ENCODE peak calls at places on chromosome 18, in four cellular contexts. One of them, this sample, is unnamed.

GRCh38 chr18:74256190-74256589 is 35.6 kb downstream of the CYB5A start:
- DNase-seq in prostate gland: no peak
- DNase-seq in endothelial cell of umbilical vein: no peak
- DNase-seq in lower leg skin: no peak
- DNase-seq in this sample: no peak

GRCh38 chr18:28637897-28638296 is 461.0 kb upstream of the CDH2 start:
- DNase-seq in prostate gland: no peak
- DNase-seq in endothelial cell of umbilical vein: peak; percentile 10
- DNase-seq in lower leg skin: no peak
- DNase-seq in this sample: no peak

GRCh38 chr18:48613589-48613988 is 74.8 kb downstream of the CTIF start:
- DNase-seq in prostate gland: no peak
- DNase-seq in endothelial cell of umbilical vein: no peak
- DNase-seq in lower leg skin: no peak
- DNase-seq in this sample: peak; percentile 26

GRCh38 chr18:63951302-63951705 is 2.2 kb downstream of the HMSD start:
- DNase-seq in prostate gland: no peak
- DNase-seq in endothelial cell of umbilical vein: no peak
- DNase-seq in lower leg skin: no peak
- DNase-seq in this sample: no peak

GRCh38 chr18:23143059-23143831 is 8.0 kb downstream of the CABLES1 start:
- DNase-seq in prostate gland: no peak
- DNase-seq in endothelial cell of umbilical vein: no peak
- DNase-seq in lower leg skin: peak; percentile 91
- DNase-seq in this sample: peak; percentile 43

GRCh38 chr18:79458131-79458838 is 62.6 kb downstream of the NFATC1 start:
- DNase-seq in prostate gland: no peak
- DNase-seq in endothelial cell of umbilical vein: peak; percentile 93
- DNase-seq in lower leg skin: peak; percentile 92
- DNase-seq in this sample: peak; percentile 15

GRCh38 chr18:48363167-48363566 is 46.0 kb downstream of the ZBTB7C start:
- DNase-seq in prostate gland: no peak
- DNase-seq in endothelial cell of umbilical vein: no peak
- DNase-seq in lower leg skin: peak; percentile 17
- DNase-seq in this sample: no peak

GRCh38 chr18:8798996-8799395 is 93.6 kb downstream of the MTCL1 start:
- DNase-seq in prostate gland: no peak
- DNase-seq in endothelial cell of umbilical vein: no peak
- DNase-seq in lower leg skin: no peak
- DNase-seq in this sample: no peak

GRCh38 chr18:7221424-7222155 is 9.3 kb upstream of the LRRC30 start:
- DNase-seq in prostate gland: peak; percentile 20
- DNase-seq in endothelial cell of umbilical vein: peak; percentile 69
- DNase-seq in lower leg skin: no peak
- DNase-seq in this sample: peak; percentile 66

GRCh38 chr18:25494888-25495287 is 142.9 kb upstream of the ZNF521 start:
- DNase-seq in prostate gland: no peak
- DNase-seq in endothelial cell of umbilical vein: no peak
- DNase-seq in lower leg skin: no peak
- DNase-seq in this sample: no peak

GRCh38 chr18:39795350-39795749 is 2159.7 kb upstream of the PIK3C3 start:
- DNase-seq in prostate gland: no peak
- DNase-seq in endothelial cell of umbilical vein: no peak
- DNase-seq in lower leg skin: no peak
- DNase-seq in this sample: no peak

GRCh38 chr18:27579364-27579763 is 394.3 kb upstream of the CHST9 start:
- DNase-seq in prostate gland: no peak
- DNase-seq in endothelial cell of umbilical vein: no peak
- DNase-seq in lower leg skin: no peak
- DNase-seq in this sample: no peak

GRCh38 chr18:10661333-10661732 is 135.5 kb downstream of the NAPG start:
- DNase-seq in prostate gland: no peak
- DNase-seq in endothelial cell of umbilical vein: no peak
- DNase-seq in lower leg skin: no peak
- DNase-seq in this sample: peak; percentile 5

GRCh38 chr18:5424903-5425302 is 118.9 kb downstream of the EPB41L3 start:
- DNase-seq in prostate gland: no peak
- DNase-seq in endothelial cell of umbilical vein: peak; percentile 67
- DNase-seq in lower leg skin: no peak
- DNase-seq in this sample: no peak

GRCh38 chr18:36311026-36311570 is 13.6 kb downstream of the FHOD3 start:
- DNase-seq in prostate gland: no peak
- DNase-seq in endothelial cell of umbilical vein: no peak
- DNase-seq in lower leg skin: no peak
- DNase-seq in this sample: no peak

GRCh38 chr18:23994361-23994902 is 20.1 kb upstream of the TTC39C start:
- DNase-seq in prostate gland: peak; percentile 36
- DNase-seq in endothelial cell of umbilical vein: peak; percentile 58
- DNase-seq in lower leg skin: peak; percentile 90
- DNase-seq in this sample: peak; percentile 87

GRCh38 chr18:64444819-64445218 is 295.9 kb upstream of the LINC00305 start:
- DNase-seq in prostate gland: no peak
- DNase-seq in endothelial cell of umbilical vein: no peak
- DNase-seq in lower leg skin: no peak
- DNase-seq in this sample: no peak

GRCh38 chr18:43442571-43442970 is 165.3 kb upstream of the SYT4 start:
- DNase-seq in prostate gland: no peak
- DNase-seq in endothelial cell of umbilical vein: no peak
- DNase-seq in lower leg skin: no peak
- DNase-seq in this sample: no peak

GRCh38 chr18:56270851-56271250 is 367.5 kb downstream of the TXNL1 start:
- DNase-seq in prostate gland: no peak
- DNase-seq in endothelial cell of umbilical vein: no peak
- DNase-seq in lower leg skin: no peak
- DNase-seq in this sample: no peak

GRCh38 chr18:56322403-56322802 is 316.0 kb downstream of the TXNL1 start:
- DNase-seq in prostate gland: no peak
- DNase-seq in endothelial cell of umbilical vein: no peak
- DNase-seq in lower leg skin: no peak
- DNase-seq in this sample: no peak

GRCh38 chr18:10015941-10016819 is 102.4 kb downstream of the VAPA start:
- DNase-seq in prostate gland: no peak
- DNase-seq in endothelial cell of umbilical vein: peak; percentile 47
- DNase-seq in lower leg skin: no peak
- DNase-seq in this sample: peak; percentile 77

GRCh38 chr18:58541789-58542425 is 87.0 kb downstream of the ALPK2 start:
- DNase-seq in prostate gland: no peak
- DNase-seq in endothelial cell of umbilical vein: peak; percentile 13
- DNase-seq in lower leg skin: no peak
- DNase-seq in this sample: no peak

GRCh38 chr18:68150976-68151375 is 563.9 kb downstream of the TMX3 start:
- DNase-seq in prostate gland: no peak
- DNase-seq in endothelial cell of umbilical vein: no peak
- DNase-seq in lower leg skin: no peak
- DNase-seq in this sample: no peak

GRCh38 chr18:70448588-70448987 is 159.7 kb downstream of the SOCS6 start:
- DNase-seq in prostate gland: no peak
- DNase-seq in endothelial cell of umbilical vein: no peak
- DNase-seq in lower leg skin: no peak
- DNase-seq in this sample: no peak

GRCh38 chr18:616380-616995 is 19.7 kb downstream of the CLUL1 start:
- DNase-seq in prostate gland: no peak
- DNase-seq in endothelial cell of umbilical vein: peak; percentile 64
- DNase-seq in lower leg skin: no peak
- DNase-seq in this sample: no peak

GRCh38 chr18:75253784-75254183 is 43.2 kb downstream of the TSHZ1 start:
- DNase-seq in prostate gland: no peak
- DNase-seq in endothelial cell of umbilical vein: peak; percentile 23
- DNase-seq in lower leg skin: no peak
- DNase-seq in this sample: no peak

GRCh38 chr18:5895300-5895885 is at the start of gene TMEM200C:
- DNase-seq in prostate gland: no peak
- DNase-seq in endothelial cell of umbilical vein: no peak
- DNase-seq in lower leg skin: no peak
- DNase-seq in this sample: peak; percentile 16

GRCh38 chr18:13254971-13255927 is 36.7 kb downstream of the LDLRAD4 start:
- DNase-seq in prostate gland: no peak
- DNase-seq in endothelial cell of umbilical vein: no peak
- DNase-seq in lower leg skin: peak; percentile 53
- DNase-seq in this sample: no peak

GRCh38 chr18:250685-251084 is 17.2 kb downstream of the THOC1 start:
- DNase-seq in prostate gland: no peak
- DNase-seq in endothelial cell of umbilical vein: no peak
- DNase-seq in lower leg skin: no peak
- DNase-seq in this sample: no peak

GRCh38 chr18:55763805-55764204 is 175.8 kb upstream of the TCF4 start:
- DNase-seq in prostate gland: no peak
- DNase-seq in endothelial cell of umbilical vein: peak; percentile 69
- DNase-seq in lower leg skin: no peak
- DNase-seq in this sample: no peak

GRCh38 chr18:21105936-21106335 is 5.7 kb downstream of the ROCK1 start:
- DNase-seq in prostate gland: no peak
- DNase-seq in endothelial cell of umbilical vein: no peak
- DNase-seq in lower leg skin: no peak
- DNase-seq in this sample: no peak

GRCh38 chr18:10122116-10122515 is 208.3 kb downstream of the VAPA start:
- DNase-seq in prostate gland: no peak
- DNase-seq in endothelial cell of umbilical vein: no peak
- DNase-seq in lower leg skin: no peak
- DNase-seq in this sample: peak; percentile 60

GRCh38 chr18:23998811-23999210 is 15.7 kb upstream of the TTC39C start:
- DNase-seq in prostate gland: peak; percentile 79
- DNase-seq in endothelial cell of umbilical vein: no peak
- DNase-seq in lower leg skin: no peak
- DNase-seq in this sample: no peak

GRCh38 chr18:24937624-24938285 is 414.2 kb downstream of the ZNF521 start:
- DNase-seq in prostate gland: no peak
- DNase-seq in endothelial cell of umbilical vein: no peak
- DNase-seq in lower leg skin: no peak
- DNase-seq in this sample: no peak

GRCh38 chr18:62883937-62884735 is 168.8 kb downstream of the PHLPP1 start:
- DNase-seq in prostate gland: no peak
- DNase-seq in endothelial cell of umbilical vein: peak; percentile 34
- DNase-seq in lower leg skin: no peak
- DNase-seq in this sample: no peak

GRCh38 chr18:48834421-48835011 is 116.2 kb downstream of the SMAD7 start:
- DNase-seq in prostate gland: no peak
- DNase-seq in endothelial cell of umbilical vein: peak; percentile 90
- DNase-seq in lower leg skin: peak; percentile 95
- DNase-seq in this sample: peak; percentile 42

GRCh38 chr18:8987250-8987649 is 115.2 kb upstream of the NDUFV2 start:
- DNase-seq in prostate gland: no peak
- DNase-seq in endothelial cell of umbilical vein: no peak
- DNase-seq in lower leg skin: no peak
- DNase-seq in this sample: no peak

GRCh38 chr18:59848002-59848401 is 51.8 kb upstream of the PMAIP1 start:
- DNase-seq in prostate gland: no peak
- DNase-seq in endothelial cell of umbilical vein: no peak
- DNase-seq in lower leg skin: no peak
- DNase-seq in this sample: no peak

GRCh38 chr18:42078711-42079110 is 123.7 kb downstream of the PIK3C3 start:
- DNase-seq in prostate gland: no peak
- DNase-seq in endothelial cell of umbilical vein: no peak
- DNase-seq in lower leg skin: no peak
- DNase-seq in this sample: no peak

GRCh38 chr18:35252466-35252865 is 11.6 kb downstream of the ZNF397 start:
- DNase-seq in prostate gland: no peak
- DNase-seq in endothelial cell of umbilical vein: no peak
- DNase-seq in lower leg skin: no peak
- DNase-seq in this sample: no peak
- TF ChIP-seq POLR2A in prostate gland: no peak
- TF ChIP-seq POLR2A in endothelial cell of umbilical vein: no peak
- TF ChIP-seq POLR2A in lower leg skin: no peak
- TF ChIP-seq POLR2A in this sample: no peak

GRCh38 chr18:50272593-50272992 is 6.3 kb upstream of the CFAP53 start:
- DNase-seq in prostate gland: no peak
- DNase-seq in endothelial cell of umbilical vein: no peak
- DNase-seq in lower leg skin: no peak
- DNase-seq in this sample: no peak
- H3K4me3 ChIP-seq in prostate gland: no peak overlapping the region
- H3K4me3 ChIP-seq in endothelial cell of umbilical vein: no peak overlapping the region
- H3K4me3 ChIP-seq in lower leg skin: no peak overlapping the region
- H3K4me3 ChIP-seq in this sample: no peak overlapping the region

GRCh38 chr18:3727260-3727659 is 277.3 kb downstream of the TGIF1 start:
- DNase-seq in prostate gland: no peak
- DNase-seq in endothelial cell of umbilical vein: no peak
- DNase-seq in lower leg skin: no peak
- DNase-seq in this sample: no peak
- TF ChIP-seq POLR2A in prostate gland: no peak
- TF ChIP-seq POLR2A in endothelial cell of umbilical vein: no peak
- TF ChIP-seq POLR2A in lower leg skin: no peak
- TF ChIP-seq POLR2A in this sample: no peak

GRCh38 chr18:3319399-3319798 is 57.5 kb downstream of the MYL12B start:
- DNase-seq in prostate gland: no peak
- DNase-seq in endothelial cell of umbilical vein: peak; percentile 18
- DNase-seq in lower leg skin: no peak
- DNase-seq in this sample: no peak
- H3K4me3 ChIP-seq in prostate gland: no peak overlapping the region
- H3K4me3 ChIP-seq in endothelial cell of umbilical vein: no peak overlapping the region
- H3K4me3 ChIP-seq in lower leg skin: no peak overlapping the region
- H3K4me3 ChIP-seq in this sample: no peak overlapping the region